ENCODE peak calls at places on chromosomes 7 and 10, in six cellular contexts. One of them, this sample, is unnamed.

GRCh38 chr7:91247497-91247896 is 16.7 kb upstream of the FZD1 start:
- DNase-seq in AG04450: no peak
- DNase-seq in left ventricle myocardium superior: no peak
- DNase-seq in transverse colon: no peak
- DNase-seq in heart left ventricle: no peak
- DNase-seq in astrocyte of the spinal cord: no peak
- DNase-seq in this sample: no peak

GRCh38 chr7:107967420-107967819 is 35.5 kb downstream of the LAMB1 start:
- DNase-seq in heart left ventricle: no peak
- DNase-seq in left ventricle myocardium superior: no peak
- DNase-seq in astrocyte of the spinal cord: no peak
- DNase-seq in AG04450: no peak
- DNase-seq in transverse colon: no peak
- DNase-seq in this sample: no peak

GRCh38 chr10:3755440-3756359 is 29.3 kb downstream of the KLF6 start:
- DNase-seq in astrocyte of the spinal cord: peak; percentile 44
- DNase-seq in transverse colon: no peak
- DNase-seq in left ventricle myocardium superior: no peak
- DNase-seq in AG04450: no peak
- DNase-seq in heart left ventricle: no peak
- DNase-seq in this sample: no peak

GRCh38 chr7:99293167-99293566 is 20.5 kb downstream of the MYH16 start:
- DNase-seq in AG04450: no peak
- DNase-seq in left ventricle myocardium superior: no peak
- DNase-seq in astrocyte of the spinal cord: no peak
- DNase-seq in transverse colon: no peak
- DNase-seq in heart left ventricle: no peak
- DNase-seq in this sample: no peak

GRCh38 chr7:145698526-145699262 is 417.9 kb upstream of the CNTNAP2 start:
- DNase-seq in AG04450: no peak
- DNase-seq in transverse colon: no peak
- DNase-seq in heart left ventricle: no peak
- DNase-seq in left ventricle myocardium superior: no peak
- DNase-seq in astrocyte of the spinal cord: peak; percentile 19
- DNase-seq in this sample: peak; percentile 2

GRCh38 chr10:125159932-125160855 is at the start of gene CTBP2:
- DNase-seq in heart left ventricle: peak; percentile 78
- DNase-seq in astrocyte of the spinal cord: peak; percentile 54
- DNase-seq in AG04450: no peak
- DNase-seq in transverse colon: peak; percentile 59
- DNase-seq in left ventricle myocardium superior: peak; percentile 71
- DNase-seq in this sample: no peak

GRCh38 chr7:16205481-16205880 is 215.9 kb downstream of the CRPPA start:
- DNase-seq in transverse colon: no peak
- DNase-seq in heart left ventricle: no peak
- DNase-seq in AG04450: no peak
- DNase-seq in astrocyte of the spinal cord: no peak
- DNase-seq in left ventricle myocardium superior: no peak
- DNase-seq in this sample: no peak

GRCh38 chr10:71621783-71622526 is 97.6 kb downstream of the C10orf105 start:
- DNase-seq in AG04450: no peak
- DNase-seq in transverse colon: no peak
- DNase-seq in left ventricle myocardium superior: no peak
- DNase-seq in heart left ventricle: no peak
- DNase-seq in astrocyte of the spinal cord: peak; percentile 50
- DNase-seq in this sample: peak; percentile 12

GRCh38 chr10:73940634-73941221 is 29.8 kb downstream of the PLAU start:
- DNase-seq in heart left ventricle: peak; percentile 96
- DNase-seq in transverse colon: peak; percentile 89
- DNase-seq in AG04450: no peak
- DNase-seq in left ventricle myocardium superior: peak; percentile 94
- DNase-seq in astrocyte of the spinal cord: peak; percentile 71
- DNase-seq in this sample: no peak

GRCh38 chr7:151051108-151051507 is 2.8 kb downstream of the ASIC3 start:
- DNase-seq in AG04450: no peak
- DNase-seq in transverse colon: peak; percentile 43
- DNase-seq in astrocyte of the spinal cord: peak; percentile 72
- DNase-seq in left ventricle myocardium superior: peak; percentile 78
- DNase-seq in heart left ventricle: peak; percentile 84
- DNase-seq in this sample: peak; percentile 27

GRCh38 chr7:129607471-129608120 is 3.9 kb upstream of the NRF1 start:
- DNase-seq in AG04450: no peak
- DNase-seq in left ventricle myocardium superior: no peak
- DNase-seq in transverse colon: peak; percentile 45
- DNase-seq in heart left ventricle: no peak
- DNase-seq in astrocyte of the spinal cord: peak; percentile 23
- DNase-seq in this sample: no peak

GRCh38 chr7:1910081-1910685 is 240.1 kb downstream of the ELFN1 start:
- DNase-seq in transverse colon: no peak
- DNase-seq in astrocyte of the spinal cord: no peak
- DNase-seq in heart left ventricle: no peak
- DNase-seq in AG04450: no peak
- DNase-seq in left ventricle myocardium superior: peak; percentile 21
- DNase-seq in this sample: no peak

GRCh38 chr7:55977831-55978230 is 13.4 kb downstream of the NIPSNAP2 start:
- DNase-seq in transverse colon: no peak
- DNase-seq in AG04450: no peak
- DNase-seq in astrocyte of the spinal cord: peak; percentile 64
- DNase-seq in heart left ventricle: no peak
- DNase-seq in left ventricle myocardium superior: no peak
- DNase-seq in this sample: peak; percentile 62

GRCh38 chr10:106175760-106176377 is 988.6 kb downstream of the SORCS1 start:
- DNase-seq in heart left ventricle: no peak
- DNase-seq in AG04450: no peak
- DNase-seq in left ventricle myocardium superior: no peak
- DNase-seq in astrocyte of the spinal cord: peak; percentile 38
- DNase-seq in transverse colon: no peak
- DNase-seq in this sample: peak; percentile 20

GRCh38 chr7:26667514-26668133 is 196.8 kb downstream of the SKAP2 start:
- DNase-seq in transverse colon: peak; percentile 73
- DNase-seq in left ventricle myocardium superior: no peak
- DNase-seq in heart left ventricle: no peak
- DNase-seq in astrocyte of the spinal cord: peak; percentile 93
- DNase-seq in AG04450: peak; percentile 56
- DNase-seq in this sample: peak; percentile 84

GRCh38 chr7:129354428-129355157 is 79.6 kb upstream of the STRIP2 start:
- DNase-seq in AG04450: no peak
- DNase-seq in heart left ventricle: no peak
- DNase-seq in astrocyte of the spinal cord: no peak
- DNase-seq in transverse colon: no peak
- DNase-seq in left ventricle myocardium superior: no peak
- DNase-seq in this sample: no peak

GRCh38 chr7:1422512-1423265 is 36.6 kb downstream of the MICALL2 start:
- DNase-seq in astrocyte of the spinal cord: no peak
- DNase-seq in heart left ventricle: no peak
- DNase-seq in transverse colon: no peak
- DNase-seq in AG04450: no peak
- DNase-seq in left ventricle myocardium superior: no peak
- DNase-seq in this sample: no peak

GRCh38 chr7:151349507-151349853 is 7.9 kb downstream of the NUB1 start:
- DNase-seq in transverse colon: peak; percentile 37
- DNase-seq in AG04450: no peak
- DNase-seq in astrocyte of the spinal cord: no peak
- DNase-seq in left ventricle myocardium superior: no peak
- DNase-seq in heart left ventricle: no peak
- DNase-seq in this sample: no peak

GRCh38 chr10:60664859-60665258 is 113.4 kb upstream of the CDK1 start:
- DNase-seq in heart left ventricle: no peak
- DNase-seq in AG04450: no peak
- DNase-seq in transverse colon: no peak
- DNase-seq in left ventricle myocardium superior: no peak
- DNase-seq in astrocyte of the spinal cord: peak; percentile 52
- DNase-seq in this sample: no peak

GRCh38 chr10:86258488-86258887 is 108.1 kb downstream of the GRID1 start:
- DNase-seq in astrocyte of the spinal cord: no peak
- DNase-seq in transverse colon: no peak
- DNase-seq in AG04450: no peak
- DNase-seq in left ventricle myocardium superior: no peak
- DNase-seq in heart left ventricle: no peak
- DNase-seq in this sample: no peak

GRCh38 chr7:73865738-73866445 is 4.9 kb downstream of the TMEM270 start:
- DNase-seq in transverse colon: peak; percentile 37
- DNase-seq in astrocyte of the spinal cord: peak; percentile 64
- DNase-seq in heart left ventricle: no peak
- DNase-seq in AG04450: no peak
- DNase-seq in left ventricle myocardium superior: peak; percentile 57
- DNase-seq in this sample: no peak

GRCh38 chr10:113001599-113002448 is 51.8 kb downstream of the TCF7L2 start:
- DNase-seq in left ventricle myocardium superior: no peak
- DNase-seq in astrocyte of the spinal cord: no peak
- DNase-seq in transverse colon: no peak
- DNase-seq in AG04450: no peak
- DNase-seq in heart left ventricle: no peak
- DNase-seq in this sample: no peak

GRCh38 chr7:16422100-16422430 is 727 bp upstream of the CRPPA start:
- DNase-seq in left ventricle myocardium superior: no peak
- DNase-seq in AG04450: no peak
- DNase-seq in astrocyte of the spinal cord: peak; percentile 25
- DNase-seq in transverse colon: no peak
- DNase-seq in heart left ventricle: no peak
- DNase-seq in this sample: no peak

GRCh38 chr10:110260746-110261477 is 43.8 kb downstream of the SMNDC1 start:
- DNase-seq in left ventricle myocardium superior: no peak
- DNase-seq in transverse colon: no peak
- DNase-seq in AG04450: no peak
- DNase-seq in astrocyte of the spinal cord: peak; percentile 54
- DNase-seq in heart left ventricle: no peak
- DNase-seq in this sample: peak; percentile 5

GRCh38 chr7:33773053-33773452 is 132.3 kb upstream of the BMPER start:
- DNase-seq in heart left ventricle: no peak
- DNase-seq in astrocyte of the spinal cord: peak; percentile 59
- DNase-seq in AG04450: no peak
- DNase-seq in left ventricle myocardium superior: no peak
- DNase-seq in transverse colon: no peak
- DNase-seq in this sample: peak; percentile 60

GRCh38 chr10:34275626-34276025 is 539.5 kb downstream of the PARD3 start:
- DNase-seq in left ventricle myocardium superior: no peak
- DNase-seq in AG04450: no peak
- DNase-seq in transverse colon: no peak
- DNase-seq in astrocyte of the spinal cord: no peak
- DNase-seq in heart left ventricle: no peak
- DNase-seq in this sample: no peak

GRCh38 chr7:135083005-135083404 is 64.9 kb upstream of the TMEM140 start:
- DNase-seq in transverse colon: no peak
- DNase-seq in astrocyte of the spinal cord: no peak
- DNase-seq in AG04450: no peak
- DNase-seq in left ventricle myocardium superior: no peak
- DNase-seq in heart left ventricle: no peak
- DNase-seq in this sample: no peak

GRCh38 chr7:93574646-93575554 is at the start of gene CALCR:
- DNase-seq in left ventricle myocardium superior: peak; percentile 25
- DNase-seq in transverse colon: no peak
- DNase-seq in astrocyte of the spinal cord: no peak
- DNase-seq in heart left ventricle: peak; percentile 52
- DNase-seq in AG04450: no peak
- DNase-seq in this sample: no peak

GRCh38 chr7:107584716-107585115 is 4.7 kb downstream of the BCAP29 start:
- DNase-seq in heart left ventricle: no peak
- DNase-seq in left ventricle myocardium superior: no peak
- DNase-seq in transverse colon: no peak
- DNase-seq in AG04450: no peak
- DNase-seq in astrocyte of the spinal cord: no peak
- DNase-seq in this sample: no peak

This sample was measured in astrocyte of the cerebellum.